ENCODE peak calls at places on chromosomes 6 and 20, in four cellular contexts. L, Y, W and P are unnamed samples.

GRCh38 chr20:33925867-33926266 is 67.8 kb upstream of the RALY start:
- DNase-seq in L (no peak), Y (peak; percentile 74), W (no peak), P (no peak)

GRCh38 chr20:64077094-64077493 is 2.2 kb downstream of the RGS19 start:
- DNase-seq in L (no peak), Y (no peak), W (no peak), P (no peak)

GRCh38 chr6:11702039-11702795 is 76.4 kb downstream of the ADTRP start:
- DNase-seq in L (no peak), Y (peak; percentile 74), W (peak; percentile 37), P (no peak)

GRCh38 chr20:48945840-48946514 is 24.5 kb downstream of the ARFGEF2 start:
- DNase-seq in L (no peak), Y (peak; percentile 46), W (no peak), P (no peak)

GRCh38 chr6:47075741-47076421 is 33.7 kb upstream of the ADGRF1 start:
- DNase-seq in L (no peak), Y (no peak), W (no peak), P (no peak)

GRCh38 chr20:62359491-62360121 is 7.5 kb downstream of the LAMA5 start:
- DNase-seq in L (no peak), Y (peak; percentile 95), W (no peak), P (no peak)

GRCh38 chr6:167350322-167350721 is 25.4 kb downstream of the TTLL2 start:
- DNase-seq in L (no peak), Y (no peak), W (no peak), P (no peak)

GRCh38 chr6:35906499-35906846 is 14.4 kb downstream of the SRPK1 start:
- DNase-seq in L (no peak), Y (peak; percentile 33), W (no peak), P (no peak)

GRCh38 chr6:134240664-134241431 is 77.1 kb downstream of the SGK1 start:
- DNase-seq in L (peak; percentile 72), Y (no peak), W (no peak), P (no peak)

GRCh38 chr20:19370076-19371075 is 157.9 kb downstream of the SLC24A3 start:
- DNase-seq in L (no peak), Y (peak; percentile 31), W (no peak), P (no peak)

GRCh38 chr6:138383776-138384175 is 6.1 kb downstream of the SMIM28 start:
- DNase-seq in L (no peak), Y (no peak), W (no peak), P (no peak)

GRCh38 chr6:75128881-75129570 is 76.8 kb downstream of the COL12A1 start:
- DNase-seq in L (no peak), Y (no peak), W (peak; percentile 65), P (no peak)

DNA sequence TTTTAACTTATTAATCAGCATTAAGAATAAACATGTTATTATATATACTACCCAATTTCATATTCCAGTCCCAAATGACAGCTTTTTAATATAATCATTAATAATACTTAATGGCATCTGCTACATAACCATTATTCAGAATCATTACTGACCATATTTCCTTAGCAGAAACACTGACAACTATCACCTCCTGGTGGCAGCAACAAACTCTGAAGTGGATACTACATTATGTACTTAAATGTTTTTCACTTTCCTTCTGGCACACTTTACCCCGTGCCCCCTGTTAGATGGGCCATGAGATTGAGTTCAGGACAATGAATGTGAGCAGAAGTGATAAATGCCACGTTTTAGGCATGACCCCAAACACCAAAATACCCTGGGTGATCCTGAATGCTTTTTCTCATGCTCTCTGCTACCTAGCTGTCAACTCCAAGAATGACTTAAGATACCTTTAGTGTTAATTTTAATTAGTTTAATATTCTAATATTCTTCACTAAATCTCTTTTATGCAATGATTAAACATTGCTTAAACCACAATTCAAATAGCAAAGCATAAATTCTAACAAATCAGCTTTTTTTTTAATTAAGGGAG is 77.1 kb downstream of the LMBRD1 start:
- DNase-seq in L (no peak), Y (peak; percentile 65), W (no peak), P (no peak)
- TF ChIP-seq CTCF in L (no peak), Y (peak; percentile 50), W (peak; percentile 55), P (no peak)

GRCh38 chr20:47428164-47428563 is 71.7 kb upstream of the ZMYND8 start:
- DNase-seq in L (no peak), Y (no peak), W (no peak), P (no peak)
- TF ChIP-seq CTCF in L (no peak), Y (no peak), W (no peak), P (no peak)

GRCh38 chr6:51533962-51534361 is 553.5 kb downstream of the PKHD1 start:
- DNase-seq in L (no peak), Y (no peak), W (no peak), P (no peak)

GRCh38 chr6:51529240-51529639 is 558.2 kb downstream of the PKHD1 start:
- DNase-seq in L (no peak), Y (no peak), W (no peak), P (no peak)

GRCh38 chr6:51528556-51528955 is 558.9 kb downstream of the PKHD1 start:
- DNase-seq in L (no peak), Y (no peak), W (no peak), P (no peak)

GRCh38 chr6:51535327-51535726 is 552.1 kb downstream of the PKHD1 start:
- DNase-seq in L (no peak), Y (no peak), W (no peak), P (no peak)

GRCh38 chr6:51531623-51532022 is 555.8 kb downstream of the PKHD1 start:
- DNase-seq in L (no peak), Y (no peak), W (no peak), P (no peak)
- TF ChIP-seq CTCF in L (no peak), Y (no peak), W (no peak), P (no peak)

GRCh38 chr6:160519603-160520042 is 144.5 kb downstream of the LPA start:
- DNase-seq in L (no peak), Y (peak; percentile 74), W (no peak), P (no peak)
- TF ChIP-seq CTCF in L (peak; percentile 91), Y (peak; percentile 92), W (peak; percentile 96), P (no peak)

DNA sequence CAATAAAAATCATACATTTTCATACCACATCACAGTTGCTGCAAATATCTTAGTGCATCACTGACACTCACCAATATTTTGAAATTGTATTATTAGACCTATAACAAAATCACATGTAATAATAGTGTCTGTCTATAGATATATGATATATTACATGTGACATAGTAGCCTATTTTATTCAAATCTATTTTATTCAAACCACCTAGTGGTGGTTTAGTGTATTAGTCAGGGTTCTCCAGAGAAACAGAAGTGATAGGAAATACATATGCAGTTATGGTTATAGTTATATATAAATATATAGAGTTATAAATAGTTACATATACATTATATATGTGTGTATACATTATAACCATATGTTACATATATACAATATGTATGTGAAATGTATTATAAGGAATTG is 366.5 kb upstream of the ARID1B start:
- DNase-seq in L (no peak), Y (no peak), W (no peak), P (no peak)
- TF ChIP-seq CTCF in L (no peak), Y (peak; percentile 18), W (peak; percentile 4), P (peak; percentile 44)

GRCh38 chr6:84242265-84242664 is 14.8 kb upstream of the CEP162 start:
- DNase-seq in L (no peak), Y (no peak), W (no peak), P (no peak)

GRCh38 chr6:84243240-84243639 is 15.8 kb upstream of the CEP162 start:
- DNase-seq in L (no peak), Y (no peak), W (no peak), P (no peak)
- TF ChIP-seq CTCF in L (no peak), Y (no peak), W (peak; percentile 20), P (peak; percentile 34)

DNA sequence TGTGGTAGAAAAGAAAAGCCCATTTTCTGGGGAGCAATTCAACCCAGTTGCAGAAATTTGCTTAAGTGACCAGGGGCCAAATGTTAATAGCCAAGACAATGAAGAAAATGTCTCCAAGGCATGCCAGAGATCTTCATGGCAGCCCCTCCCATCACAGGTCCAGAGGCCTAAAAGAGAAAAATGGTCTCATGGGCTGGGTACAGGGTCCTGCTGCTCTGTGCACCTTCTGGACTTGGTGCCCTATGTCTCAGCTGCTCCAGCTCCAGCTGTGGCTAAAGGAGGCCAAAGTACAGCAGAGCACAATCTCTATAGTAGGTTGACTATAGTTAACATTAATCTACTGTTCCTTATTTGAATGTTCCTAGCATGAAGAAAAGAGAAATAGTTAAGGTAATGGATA is 44.7 kb downstream of the FRK start:
- DNase-seq in L (no peak), Y (no peak), W (no peak), P (no peak)
- TF ChIP-seq CTCF in L (no peak), Y (no peak), W (no peak), P (no peak)